ENCODE peak calls at places on chromosome 6, in ten cellular contexts. R is colonic mucosa; U is cardiac muscle cell; O is OCI-LY7; T is adrenal gland; J is ovary; X is GM23338; N is right atrium auricular region; E is left ventricle myocardium inferior; S is naive thymus-derived CD4-positive, alpha-beta T cell. G is an unnamed sample.

GRCh38 chr6:134178230-134179044 is 126.0 kb upstream of the SLC2A12 start:
- DNase-seq in U (peak; percentile 97), E (peak; percentile 68), S (peak; percentile 80), N (peak; percentile 90), X (peak; percentile 98), O (peak; percentile 73), R (peak; percentile 81), T (peak; percentile 82), J (peak; percentile 81), G (peak; percentile 92)

GRCh38 chr6:9083108-9083507 is 647.8 kb upstream of the SLC35B3 start:
- DNase-seq in T (no peak), E (no peak), R (no peak), U (no peak), X (no peak), O (no peak), J (no peak), S (no peak), N (no peak), G (no peak)

GRCh38 chr6:132199343-132199742 is 201.9 kb downstream of the MOXD1 start:
- DNase-seq in O (no peak), U (peak; percentile 58), J (no peak), X (no peak), N (no peak), E (no peak), S (no peak), T (no peak), R (no peak), G (no peak)

GRCh38 chr6:82397962-82398692 is 34.5 kb downstream of the TPBG start:
- DNase-seq in O (no peak), U (peak; percentile 63), X (no peak), S (no peak), J (no peak), T (no peak), N (no peak), R (no peak), E (no peak), G (no peak)

GRCh38 chr6:48541669-48542068 is 430.7 kb upstream of the PTCHD4 start:
- DNase-seq in U (no peak), S (no peak), E (no peak), R (no peak), N (no peak), O (no peak), X (no peak), J (no peak), T (no peak), G (no peak)

GRCh38 chr6:150247803-150248202 is 105.0 kb downstream of the PPP1R14C start:
- DNase-seq in E (no peak), U (no peak), X (no peak), R (no peak), T (no peak), O (no peak), J (no peak), S (no peak), N (no peak), G (no peak)

GRCh38 chr6:379367-380181 is 12.0 kb upstream of the IRF4 start:
- DNase-seq in U (no peak), X (no peak), O (no peak), S (no peak), J (no peak), E (no peak), N (no peak), R (no peak), T (no peak), G (no peak)

GRCh38 chr6:72657798-72658197 is 35.9 kb downstream of the KCNQ5 start:
- DNase-seq in T (no peak), J (no peak), R (no peak), S (no peak), O (no peak), X (no peak), U (peak; percentile 10), N (no peak), E (no peak), G (no peak)

GRCh38 chr6:165605901-165606739 is 56.9 kb downstream of the PDE10A start:
- DNase-seq in J (no peak), E (no peak), R (no peak), N (no peak), X (no peak), U (no peak), S (no peak), O (no peak), T (no peak), G (no peak)

GRCh38 chr6:128124713-128125112 is 223.9 kb upstream of the THEMIS start:
- DNase-seq in R (no peak), E (no peak), U (peak; percentile 47), J (no peak), O (no peak), X (no peak), N (no peak), S (no peak), T (peak; percentile 21), G (no peak)

GRCh38 chr6:1029196-1029595 is 282.7 kb upstream of the FOXQ1 start:
- DNase-seq in U (no peak), J (no peak), S (no peak), O (no peak), N (peak; percentile 18), E (no peak), T (no peak), R (no peak), X (no peak), G (no peak)

GRCh38 chr6:150150821-150151646 is 8.2 kb downstream of the PPP1R14C start:
- DNase-seq in X (no peak), N (no peak), E (no peak), J (no peak), O (no peak), S (no peak), T (no peak), U (no peak), R (peak; percentile 78), G (no peak)

GRCh38 chr6:23637296-23637695 is 488.7 kb upstream of the NRSN1 start:
- DNase-seq in E (no peak), O (no peak), U (no peak), T (no peak), N (no peak), R (no peak), X (no peak), S (no peak), J (no peak), G (no peak)

GRCh38 chr6:39184906-39185580 is 44.2 kb downstream of the KCNK5 start:
- DNase-seq in T (peak; percentile 42), E (no peak), X (no peak), S (no peak), N (no peak), U (no peak), J (no peak), O (no peak), R (peak; percentile 90), G (no peak)

GRCh38 chr6:4224082-4224978 is 89.0 kb upstream of the ECI2 start:
- DNase-seq in E (no peak), T (peak; percentile 55), X (no peak), O (no peak), R (no peak), J (no peak), N (no peak), U (peak; percentile 58), S (no peak), G (no peak)

GRCh38 chr6:11163932-11164331 is 52.4 kb upstream of the ERVFRD-1 start:
- DNase-seq in E (no peak), S (no peak), T (no peak), U (no peak), R (no peak), X (no peak), N (no peak), O (no peak), J (no peak), G (no peak)
- H3K4me1 ChIP-seq in E (peaks cover 10% of the 10 kb centered on the region), S (no peaks in the 10 kb centered on the region), T (peaks cover 6% of the 10 kb centered on the region), U (no peaks in the 10 kb centered on the region), R (no peaks in the 10 kb centered on the region), X (peaks cover 6% of the 10 kb centered on the region), N (no peaks in the 10 kb centered on the region), O (no peaks in the 10 kb centered on the region), J (no peaks in the 10 kb centered on the region), G (no peaks in the 10 kb centered on the region)

GRCh38 chr6:30679765-30680535 is 6.5 kb downstream of the PPP1R18 start:
- DNase-seq in R (no peak), S (no peak), X (no peak), J (no peak), E (no peak), O (peak; percentile 24), N (no peak), T (no peak), U (no peak), G (no peak)
- H3K27ac ChIP-seq in R (peak overlapping the region; percentile 84), S (peak overlapping the region; percentile 95), X (no peak overlapping the region), J (peak overlapping the region; percentile 38), E (peak overlapping the region; percentile 43), O (peak overlapping the region; percentile 78), N (peak overlapping the region; percentile 50), T (peak overlapping the region; percentile 45), U (peak overlapping the region; percentile 3), G (peak overlapping the region; percentile 21)

DNA sequence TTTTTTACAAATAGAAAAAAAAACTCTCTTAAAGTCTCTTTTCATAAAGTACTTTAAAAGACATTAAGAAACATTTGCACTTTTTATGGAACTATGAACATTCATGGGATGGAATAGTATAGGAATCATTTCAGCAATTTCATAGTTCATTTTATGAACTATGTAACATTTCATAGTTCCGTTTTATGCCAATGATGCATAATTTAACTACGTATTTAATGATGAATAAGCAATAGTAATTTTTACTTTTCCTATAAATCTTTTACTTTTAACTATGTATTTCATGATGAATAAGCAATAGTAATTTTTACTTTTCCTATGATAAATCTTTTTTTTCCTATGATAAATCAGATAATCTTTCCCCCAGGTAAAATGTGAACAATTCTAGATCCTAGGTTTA is 47.7 kb downstream of the FAM184A start:
- DNase-seq in R (no peak), J (no peak), U (no peak), S (no peak), X (no peak), N (no peak), T (no peak), O (no peak), E (no peak), G (no peak)
- H3K4me1 ChIP-seq in R (no peaks in the 10 kb centered on the region), J (peaks cover 2% of the 10 kb centered on the region), U (peaks cover 15% of the 10 kb centered on the region), S (no peaks in the 10 kb centered on the region), X (peaks cover 39% of the 10 kb centered on the region), N (peaks cover 3% of the 10 kb centered on the region), T (no peaks in the 10 kb centered on the region), O (no peaks in the 10 kb centered on the region), E (peaks cover 15% of the 10 kb centered on the region), G (no peaks in the 10 kb centered on the region)

GRCh38 chr6:21070620-21071019 is 522.9 kb upstream of the SOX4 start:
- DNase-seq in E (no peak), N (no peak), T (no peak), O (no peak), R (no peak), X (no peak), S (no peak), J (no peak), U (peak; percentile 13), G (no peak)

GRCh38 chr6:21071783-21072468 is 521.6 kb upstream of the SOX4 start:
- DNase-seq in T (no peak), N (no peak), J (no peak), E (no peak), X (no peak), R (no peak), U (no peak), O (no peak), S (no peak), G (no peak)

GRCh38 chr6:21074484-21074883 is 519.1 kb upstream of the SOX4 start:
- DNase-seq in U (no peak), T (no peak), S (no peak), E (no peak), X (no peak), R (no peak), J (no peak), N (no peak), O (no peak), G (no peak)

GRCh38 chr6:21075986-21076385 is 517.6 kb upstream of the SOX4 start:
- DNase-seq in E (no peak), T (no peak), S (no peak), J (no peak), X (no peak), U (no peak), R (no peak), N (no peak), O (no peak), G (no peak)

GRCh38 chr6:21073318-21073839 is 520.2 kb upstream of the SOX4 start:
- DNase-seq in X (no peak), O (no peak), N (no peak), S (no peak), R (no peak), U (no peak), E (no peak), T (no peak), J (no peak), G (no peak)
- H3K27ac ChIP-seq in X (no peak overlapping the region), O (no peak overlapping the region), N (no peak overlapping the region), S (no peak overlapping the region), R (no peak overlapping the region), U (no peak overlapping the region), E (no peak overlapping the region), T (no peak overlapping the region), J (no peak overlapping the region), G (no peak overlapping the region)

G was measured in CD8-positive, alpha-beta T cell.